ENCODE peak calls at places on chromosomes 2 and 18, in ten cellular contexts. A, R, T, X, U, G, W, D, M and E are unnamed samples.

GRCh38 chr18:64240301-64240700 is 91.4 kb upstream of the LINC00305 start:
- DNase-seq in G (no peak), W (no peak), X (no peak), M (no peak), R (no peak), A (no peak), D (no peak), T (no peak), U (no peak), E (no peak)

GRCh38 chr18:45441110-45441842 is 174.0 kb upstream of the SLC14A2 start:
- DNase-seq in W (no peak), M (no peak), G (no peak), D (peak), A (no peak), X (no peak), U (no peak), T (no peak), R (peak), E (no peak)

GRCh38 chr2:232235716-232236115 is 142.8 kb upstream of the ALPP start:
- DNase-seq in X (no peak), M (no peak), D (no peak), A (no peak), W (no peak), T (no peak), R (peak), U (no peak), G (no peak), E (no peak)

GRCh38 chr2:241559489-241560180 is 1.1 kb downstream of the BOK start:
- DNase-seq in G (no peak), T (no peak), M (no peak), X (no peak), D (peak), R (peak), W (no peak), U (peak), A (peak), E (no peak)

GRCh38 chr2:99942948-99943347 is 199.4 kb downstream of the AFF3 start:
- DNase-seq in M (no peak), U (no peak), A (no peak), G (no peak), R (no peak), X (no peak), T (no peak), D (no peak), W (no peak), E (no peak)

GRCh38 chr2:150047731-150048130 is 439.7 kb downstream of the RND3 start:
- DNase-seq in U (no peak), R (no peak), D (no peak), G (no peak), X (no peak), M (no peak), A (no peak), W (no peak), T (no peak), E (no peak)

GRCh38 chr2:88753833-88754584 is 62.5 kb downstream of the RPIA start:
- DNase-seq in X (no peak), D (no peak), A (no peak), G (no peak), W (peak), M (no peak), R (peak), U (no peak), T (no peak), E (no peak)

GRCh38 chr2:99404039-99404799 is 67.0 kb downstream of the EIF5B start:
- DNase-seq in T (no peak), D (no peak), M (no peak), G (no peak), A (no peak), R (peak), X (no peak), U (no peak), W (no peak), E (no peak)

GRCh38 chr2:126655066-126655465 is 892 bp upstream of the GYPC start:
- DNase-seq in U (no peak), M (no peak), R (no peak), G (no peak), A (no peak), X (no peak), T (no peak), D (no peak), W (no peak), E (no peak)

GRCh38 chr2:240207661-240208060 is 67.2 kb upstream of the OTOS start:
- DNase-seq in T (no peak), X (no peak), G (no peak), A (no peak), U (no peak), D (no peak), R (no peak), W (no peak), M (no peak), E (no peak)

GRCh38 chr2:222613715-222614331 is 42.1 kb downstream of the FARSB start:
- DNase-seq in R (peak), M (no peak), A (peak), D (peak), W (peak), U (no peak), T (no peak), X (no peak), G (no peak), E (peak)

GRCh38 chr2:128632491-128632780 is 313.8 kb upstream of the HS6ST1 start:
- DNase-seq in R (no peak), A (no peak), M (no peak), U (no peak), D (no peak), X (no peak), W (no peak), T (no peak), G (no peak), E (no peak)

GRCh38 chr2:217940261-217941220 is 62.3 kb downstream of the TNS1 start:
- DNase-seq in W (no peak), X (no peak), T (no peak), M (no peak), U (no peak), R (no peak), A (no peak), G (no peak), D (no peak), E (no peak)

GRCh38 chr2:49490710-49491109 is 336.4 kb upstream of the FSHR start:
- DNase-seq in U (no peak), G (no peak), W (peak), M (no peak), A (no peak), X (no peak), T (no peak), D (no peak), R (peak), E (peak)

GRCh38 chr18:30819619-30820018 is 222.9 kb downstream of the DSC3 start:
- DNase-seq in U (no peak), G (no peak), T (no peak), D (no peak), A (no peak), R (no peak), M (no peak), W (no peak), X (no peak), E (no peak)

GRCh38 chr2:192500550-192501200 is 305.9 kb upstream of the TMEFF2 start:
- DNase-seq in X (no peak), D (peak), G (no peak), R (no peak), U (no peak), W (no peak), M (no peak), T (no peak), A (no peak), E (no peak)

GRCh38 chr18:76376668-76377358 is 118.2 kb downstream of the ZNF516 start:
- DNase-seq in G (no peak), W (no peak), M (no peak), R (no peak), U (no peak), D (no peak), A (no peak), X (no peak), T (no peak), E (no peak)

GRCh38 chr18:51077217-51077616 is 47.2 kb downstream of the SMAD4 start:
- DNase-seq in D (no peak), X (no peak), M (no peak), T (no peak), W (no peak), U (no peak), A (no peak), G (no peak), R (no peak), E (no peak)

GRCh38 chr2:879540-879939 is 71.1 kb upstream of the SNTG2 start:
- DNase-seq in R (no peak), X (no peak), W (no peak), D (no peak), G (no peak), M (no peak), T (no peak), U (no peak), A (no peak), E (no peak)

GRCh38 chr2:45470531-45470930 is 140.5 kb downstream of the SRBD1 start:
- DNase-seq in W (no peak), D (no peak), M (no peak), R (no peak), X (no peak), A (no peak), G (no peak), T (no peak), U (no peak), E (no peak)

GRCh38 chr18:74368901-74369705 is 53.5 kb downstream of the C18orf63 start:
- DNase-seq in G (no peak), X (no peak), R (no peak), M (no peak), U (no peak), A (no peak), D (no peak), T (no peak), W (no peak), E (no peak)

GRCh38 chr18:3832211-3832610 is 382.2 kb downstream of the TGIF1 start:
- DNase-seq in U (no peak), M (no peak), W (no peak), T (no peak), A (no peak), D (no peak), G (no peak), X (no peak), R (no peak), E (no peak)

GRCh38 chr2:194602750-194603149 is 1054.3 kb upstream of the SLC39A10 start:
- DNase-seq in G (no peak), M (no peak), R (no peak), T (no peak), D (no peak), W (no peak), A (no peak), X (no peak), U (no peak), E (no peak)

GRCh38 chr2:9408641-9409151 is 14.6 kb downstream of the ITGB1BP1 start:
- DNase-seq in A (no peak), M (no peak), X (no peak), U (no peak), W (no peak), G (no peak), T (no peak), R (no peak), D (no peak), E (no peak)

GRCh38 chr2:73841912-73842738 is 13.4 kb downstream of the STAMBP start:
- DNase-seq in T (no peak), W (no peak), R (no peak), D (no peak), X (no peak), A (no peak), U (no peak), G (no peak), M (no peak), E (no peak)

GRCh38 chr2:64359176-64359891 is 94.6 kb upstream of the LGALSL start:
- DNase-seq in M (no peak), U (no peak), G (no peak), D (no peak), T (no peak), X (no peak), R (no peak), W (no peak), A (no peak), E (no peak)

GRCh38 chr2:209918251-209918650 is 84.2 kb upstream of the RPE start:
- DNase-seq in X (no peak), R (no peak), D (no peak), A (no peak), G (no peak), W (no peak), M (no peak), U (no peak), T (no peak), E (no peak)

GRCh38 chr18:12333650-12334279 is 25.7 kb downstream of the TUBB6 start:
- DNase-seq in U (no peak), W (no peak), G (no peak), T (no peak), R (peak), X (no peak), A (no peak), D (no peak), M (no peak), E (no peak)

GRCh38 chr18:45386256-45386655 is 229.0 kb upstream of the SLC14A2 start:
- DNase-seq in U (no peak), A (no peak), M (no peak), D (no peak), X (no peak), T (no peak), R (peak), W (no peak), G (no peak), E (no peak)

GRCh38 chr2:39407516-39408296 is 29.4 kb downstream of the MAP4K3 start:
- DNase-seq in A (no peak), G (no peak), M (no peak), R (no peak), U (no peak), D (no peak), W (no peak), X (no peak), T (no peak), E (no peak)

GRCh38 chr18:80192653-80193385 is 54.5 kb downstream of the PARD6G start:
- DNase-seq in X (no peak), A (no peak), G (no peak), U (no peak), M (no peak), R (no peak), D (no peak), W (no peak), T (no peak), E (no peak)

GRCh38 chr18:7084080-7084765 is 33.4 kb downstream of the LAMA1 start:
- DNase-seq in W (no peak), A (no peak), R (no peak), U (no peak), D (peak), X (no peak), G (no peak), M (no peak), T (no peak), E (no peak)